ENCODE peak calls at places on chromosomes 1 and 21, in eight cellular contexts. A is heart left ventricle, L is A549, W is hepatocyte, R is IMR-90, O is suprapubic skin, T is OCI-LY7, V is neural progenitor cell. Z is an unnamed sample.
A peak's percentile ranks its signal among the peaks of the same experiment; 100 is the strongest.

GRCh38 chr21:21366277-21366676 is 368.1 kb downstream of the NCAM2 start:
- DNase-seq in A (no peak), L (no peak), W (no peak), R (no peak), O (no peak), T (no peak), V (no peak), Z (no peak)

GRCh38 chr1:99818063-99818699 is 32.0 kb upstream of the AGL start:
- DNase-seq in A (no peak), L (no peak), W (no peak), R (no peak), O (no peak), T (no peak), V (no peak), Z (no peak)

GRCh38 chr1:212286437-212287131 is 1.4 kb downstream of the PPP2R5A start:
- DNase-seq in A (no peak), L (no peak), W (no peak), R (peak; percentile 6), O (no peak), T (no peak), V (peak; percentile 11), Z (no peak)

GRCh38 chr21:43370091-43370658 is 56.8 kb downstream of the SIK1 start:
- DNase-seq in A (no peak), L (no peak), W (no peak), R (peak; percentile 17), O (no peak), T (no peak), V (no peak), Z (no peak)

GRCh38 chr1:22387888-22388564 is 63.6 kb upstream of the ZBTB40 start:
- DNase-seq in A (no peak), L (no peak), W (peak; percentile 32), R (no peak), O (no peak), T (no peak), V (no peak), Z (no peak)

GRCh38 chr1:2204384-2205190 is 10.0 kb upstream of the FAAP20 start:
- DNase-seq in A (peak; percentile 93), L (no peak), W (peak; percentile 58), R (peak; percentile 33), O (peak; percentile 92), T (no peak), V (peak; percentile 73), Z (no peak)

GRCh38 chr1:47705517-47706130 is 267.8 kb downstream of the FOXD2 start:
- DNase-seq in A (no peak), L (no peak), W (no peak), R (no peak), O (no peak), T (no peak), V (no peak), Z (no peak)

GRCh38 chr1:53025034-53025777 is 36.8 kb upstream of the PODN start:
- DNase-seq in A (no peak), L (no peak), W (peak; percentile 72), R (peak; percentile 87), O (no peak), T (no peak), V (peak; percentile 26), Z (no peak)

GRCh38 chr1:59045636-59046035 is 251.3 kb upstream of the FGGY start:
- DNase-seq in A (no peak), L (no peak), W (no peak), R (no peak), O (no peak), T (no peak), V (no peak), Z (no peak)

GRCh38 chr1:8992936-8993687 is 33.1 kb downstream of the SLC2A7 start:
- DNase-seq in A (no peak), L (no peak), W (no peak), R (no peak), O (no peak), T (no peak), V (no peak), Z (no peak)
- TF ChIP-seq CTCF in A (no peak), L (no peak), W (peak; percentile 11), R (peak; percentile 17), O (no peak), T (peak; percentile 47), V (no peak), Z (no peak)

GRCh38 chr1:231544943-231545592 is 16.6 kb downstream of the TSNAX start:
- DNase-seq in A (no peak), L (no peak), W (no peak), R (no peak), O (no peak), T (no peak), V (no peak), Z (no peak)
- H3K4me1 ChIP-seq in A (peaks cover 20% of the 10 kb centered on the region), L (peaks cover under 1% of the 10 kb centered on the region), W (no peaks in the 10 kb centered on the region), R (no peaks in the 10 kb centered on the region), O (peaks cover under 1% of the 10 kb centered on the region), T (no peaks in the 10 kb centered on the region), V (no peaks in the 10 kb centered on the region), Z (peaks cover 9% of the 10 kb centered on the region)

GRCh38 chr1:40350391-40350790 is 23.1 kb upstream of the SMAP2 start:
- DNase-seq in A (no peak), L (no peak), W (no peak), R (no peak), O (no peak), T (peak; percentile 54), V (no peak), Z (no peak)

GRCh38 chr1:40352126-40352525 is 21.4 kb upstream of the SMAP2 start:
- DNase-seq in A (no peak), L (no peak), W (no peak), R (no peak), O (no peak), T (peak; percentile 67), V (no peak), Z (no peak)

GRCh38 chr1:40357625-40358024 is 15.9 kb upstream of the SMAP2 start:
- DNase-seq in A (no peak), L (no peak), W (no peak), R (no peak), O (no peak), T (no peak), V (no peak), Z (no peak)

GRCh38 chr1:40351124-40351523 is 22.4 kb upstream of the SMAP2 start:
- DNase-seq in A (no peak), L (no peak), W (no peak), R (no peak), O (no peak), T (no peak), V (no peak), Z (no peak)

DNA sequence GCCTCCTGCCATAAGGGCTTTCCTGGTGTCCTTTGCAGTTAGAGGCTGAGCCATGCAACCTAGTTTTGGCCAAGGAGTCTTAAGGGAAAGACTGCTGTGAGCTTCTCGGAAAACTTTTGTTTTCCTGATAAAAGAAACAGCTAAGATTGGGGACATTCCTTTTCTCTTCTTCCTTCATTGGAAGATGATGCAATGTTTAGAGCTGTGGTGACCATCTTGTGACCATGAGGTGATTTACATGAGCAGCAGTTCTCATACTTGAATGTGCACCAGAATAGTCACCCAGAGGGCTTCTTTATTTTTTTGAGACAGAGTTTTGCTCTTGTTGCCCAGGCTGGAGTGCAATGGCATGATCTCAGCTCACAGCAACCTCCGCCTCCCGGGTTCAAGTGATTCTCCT is 20.4 kb upstream of the SMAP2 start:
- DNase-seq in A (no peak), L (no peak), W (no peak), R (no peak), O (no peak), T (no peak), V (no peak), Z (no peak)
- TF ChIP-seq CTCF in A (no peak), L (no peak), W (no peak), R (no peak), O (no peak), T (no peak), V (no peak), Z (no peak)

GRCh38 chr1:90724361-90724760 is 7.3 kb upstream of the BARHL2 start:
- DNase-seq in A (no peak), L (no peak), W (no peak), R (no peak), O (no peak), T (no peak), V (no peak), Z (no peak)
- H3K4me1 ChIP-seq in A (peaks cover 15% of the 10 kb centered on the region), L (no peaks in the 10 kb centered on the region), W (peaks cover 13% of the 10 kb centered on the region), R (peaks cover 1% of the 10 kb centered on the region), O (peaks cover 51% of the 10 kb centered on the region), T (no peaks in the 10 kb centered on the region), V (peaks cover 36% of the 10 kb centered on the region), Z (peaks cover 11% of the 10 kb centered on the region)

GRCh38 chr1:29517251-29518080 is 281.1 kb downstream of the PTPRU start:
- DNase-seq in A (no peak), L (no peak), W (no peak), R (no peak), O (peak; percentile 59), T (no peak), V (no peak), Z (no peak)

GRCh38 chr1:29515188-29515955 is 279.1 kb downstream of the PTPRU start:
- DNase-seq in A (no peak), L (no peak), W (no peak), R (no peak), O (peak; percentile 15), T (no peak), V (no peak), Z (no peak)

GRCh38 chr1:29516063-29516820 is 279.9 kb downstream of the PTPRU start:
- DNase-seq in A (no peak), L (no peak), W (no peak), R (no peak), O (peak; percentile 55), T (no peak), V (no peak), Z (no peak)

GRCh38 chr1:29513357-29513756 is 277.0 kb downstream of the PTPRU start:
- DNase-seq in A (no peak), L (peak; percentile 21), W (peak; percentile 48), R (peak; percentile 70), O (peak; percentile 70), T (peak; percentile 45), V (peak; percentile 71), Z (no peak)

GRCh38 chr1:29514361-29515187 is 278.3 kb downstream of the PTPRU start:
- DNase-seq in A (no peak), L (no peak), W (no peak), R (no peak), O (peak; percentile 43), T (no peak), V (no peak), Z (no peak)
- TF ChIP-seq CTCF in A (no peak), L (no peak), W (no peak), R (no peak), O (no peak), T (no peak), V (no peak), Z (no peak)

GRCh38 chr1:15287035-15287434 is 40.0 kb downstream of the FHAD1 start:
- DNase-seq in A (no peak), L (no peak), W (no peak), R (no peak), O (peak; percentile 57), T (no peak), V (no peak), Z (no peak)
- H3K4me1 ChIP-seq in A (peaks cover 4% of the 10 kb centered on the region), L (peaks cover 38% of the 10 kb centered on the region), W (peaks cover 12% of the 10 kb centered on the region), R (peaks cover 3% of the 10 kb centered on the region), O (peaks cover 25% of the 10 kb centered on the region), T (no peaks in the 10 kb centered on the region), V (no peaks in the 10 kb centered on the region), Z (peaks cover 5% of the 10 kb centered on the region)